ENCODE peak calls at places on chromosomes 2 and 18, in nine cellular contexts. One of them, this sample, is unnamed.

GRCh38 chr18:23968638-23969037 is 45.9 kb upstream of the TTC39C start:
- DNase-seq in AG04450: no peak
- DNase-seq in activated CD4-positive, alpha-beta T cell treated with anti-CD3 and anti-CD28 coated beads, Interleukin-2, amount 50 U/mL, for 1 hour: no peak
- DNase-seq in stimulated activated CD4-positive, alpha-beta T cell treated with anti-CD3 and anti-CD28 coated beads, Interleukin-4, amount 100 ng/mL, for 24 hours: no peak
- DNase-seq in fibroblast of lung: no peak
- DNase-seq in activated T-cell treated with anti-CD3 and anti-CD28 coated beads, Interleukin-2, amount 50 U/mL, for 72 hours: no peak
- DNase-seq in neural progenitor cell: no peak
- DNase-seq in neural crest cell: no peak
- DNase-seq in PC-9: no peak
- DNase-seq in this sample: no peak

GRCh38 chr18:10563886-10564285 is 38.1 kb downstream of the NAPG start:
- DNase-seq in AG04450: no peak
- DNase-seq in activated CD4-positive, alpha-beta T cell treated with anti-CD3 and anti-CD28 coated beads, Interleukin-2, amount 50 U/mL, for 1 hour: no peak
- DNase-seq in fibroblast of lung: no peak
- DNase-seq in stimulated activated CD4-positive, alpha-beta T cell treated with anti-CD3 and anti-CD28 coated beads, Interleukin-4, amount 100 ng/mL, for 24 hours: no peak
- DNase-seq in neural crest cell: no peak
- DNase-seq in neural progenitor cell: no peak
- DNase-seq in PC-9: no peak
- DNase-seq in activated T-cell treated with anti-CD3 and anti-CD28 coated beads, Interleukin-2, amount 50 U/mL, for 72 hours: no peak
- DNase-seq in this sample: no peak

GRCh38 chr2:130332271-130333073 is 10.2 kb upstream of the IMP4 start:
- DNase-seq in stimulated activated CD4-positive, alpha-beta T cell treated with anti-CD3 and anti-CD28 coated beads, Interleukin-4, amount 100 ng/mL, for 24 hours: peak
- DNase-seq in neural progenitor cell: peak
- DNase-seq in activated T-cell treated with anti-CD3 and anti-CD28 coated beads, Interleukin-2, amount 50 U/mL, for 72 hours: peak
- DNase-seq in PC-9: peak
- DNase-seq in activated CD4-positive, alpha-beta T cell treated with anti-CD3 and anti-CD28 coated beads, Interleukin-2, amount 50 U/mL, for 1 hour: peak
- DNase-seq in fibroblast of lung: peak
- DNase-seq in AG04450: no peak
- DNase-seq in neural crest cell: peak
- DNase-seq in this sample: peak

GRCh38 chr2:109080109-109080508 is 48.9 kb upstream of the SH3RF3 start:
- DNase-seq in activated CD4-positive, alpha-beta T cell treated with anti-CD3 and anti-CD28 coated beads, Interleukin-2, amount 50 U/mL, for 1 hour: no peak
- DNase-seq in PC-9: no peak
- DNase-seq in activated T-cell treated with anti-CD3 and anti-CD28 coated beads, Interleukin-2, amount 50 U/mL, for 72 hours: no peak
- DNase-seq in neural progenitor cell: no peak
- DNase-seq in AG04450: no peak
- DNase-seq in stimulated activated CD4-positive, alpha-beta T cell treated with anti-CD3 and anti-CD28 coated beads, Interleukin-4, amount 100 ng/mL, for 24 hours: no peak
- DNase-seq in fibroblast of lung: no peak
- DNase-seq in neural crest cell: no peak
- DNase-seq in this sample: no peak

GRCh38 chr18:34801769-34802168 is 91.7 kb downstream of the DTNA start:
- DNase-seq in activated CD4-positive, alpha-beta T cell treated with anti-CD3 and anti-CD28 coated beads, Interleukin-2, amount 50 U/mL, for 1 hour: no peak
- DNase-seq in AG04450: no peak
- DNase-seq in stimulated activated CD4-positive, alpha-beta T cell treated with anti-CD3 and anti-CD28 coated beads, Interleukin-4, amount 100 ng/mL, for 24 hours: peak
- DNase-seq in activated T-cell treated with anti-CD3 and anti-CD28 coated beads, Interleukin-2, amount 50 U/mL, for 72 hours: peak
- DNase-seq in neural crest cell: no peak
- DNase-seq in neural progenitor cell: no peak
- DNase-seq in PC-9: no peak
- DNase-seq in fibroblast of lung: peak
- DNase-seq in this sample: no peak

GRCh38 chr18:48264508-48264907 is 144.7 kb downstream of the ZBTB7C start:
- DNase-seq in neural progenitor cell: peak
- DNase-seq in AG04450: no peak
- DNase-seq in stimulated activated CD4-positive, alpha-beta T cell treated with anti-CD3 and anti-CD28 coated beads, Interleukin-4, amount 100 ng/mL, for 24 hours: no peak
- DNase-seq in activated T-cell treated with anti-CD3 and anti-CD28 coated beads, Interleukin-2, amount 50 U/mL, for 72 hours: no peak
- DNase-seq in PC-9: no peak
- DNase-seq in activated CD4-positive, alpha-beta T cell treated with anti-CD3 and anti-CD28 coated beads, Interleukin-2, amount 50 U/mL, for 1 hour: no peak
- DNase-seq in fibroblast of lung: no peak
- DNase-seq in neural crest cell: no peak
- DNase-seq in this sample: no peak

GRCh38 chr18:46917808-46918600 is 602 bp downstream of the KATNAL2 start:
- DNase-seq in stimulated activated CD4-positive, alpha-beta T cell treated with anti-CD3 and anti-CD28 coated beads, Interleukin-4, amount 100 ng/mL, for 24 hours: no peak
- DNase-seq in PC-9: no peak
- DNase-seq in activated T-cell treated with anti-CD3 and anti-CD28 coated beads, Interleukin-2, amount 50 U/mL, for 72 hours: peak
- DNase-seq in activated CD4-positive, alpha-beta T cell treated with anti-CD3 and anti-CD28 coated beads, Interleukin-2, amount 50 U/mL, for 1 hour: no peak
- DNase-seq in AG04450: no peak
- DNase-seq in neural crest cell: no peak
- DNase-seq in neural progenitor cell: peak
- DNase-seq in fibroblast of lung: peak
- DNase-seq in this sample: no peak

GRCh38 chr2:166614027-166614426 is 120.0 kb upstream of the SCN7A start:
- DNase-seq in AG04450: no peak
- DNase-seq in activated CD4-positive, alpha-beta T cell treated with anti-CD3 and anti-CD28 coated beads, Interleukin-2, amount 50 U/mL, for 1 hour: no peak
- DNase-seq in PC-9: no peak
- DNase-seq in fibroblast of lung: no peak
- DNase-seq in neural progenitor cell: peak
- DNase-seq in neural crest cell: no peak
- DNase-seq in activated T-cell treated with anti-CD3 and anti-CD28 coated beads, Interleukin-2, amount 50 U/mL, for 72 hours: no peak
- DNase-seq in stimulated activated CD4-positive, alpha-beta T cell treated with anti-CD3 and anti-CD28 coated beads, Interleukin-4, amount 100 ng/mL, for 24 hours: no peak
- DNase-seq in this sample: no peak

GRCh38 chr2:161625314-161625919 is 1.2 kb downstream of the SLC4A10 start:
- DNase-seq in fibroblast of lung: no peak
- DNase-seq in AG04450: no peak
- DNase-seq in neural progenitor cell: peak
- DNase-seq in neural crest cell: peak
- DNase-seq in activated T-cell treated with anti-CD3 and anti-CD28 coated beads, Interleukin-2, amount 50 U/mL, for 72 hours: peak
- DNase-seq in stimulated activated CD4-positive, alpha-beta T cell treated with anti-CD3 and anti-CD28 coated beads, Interleukin-4, amount 100 ng/mL, for 24 hours: no peak
- DNase-seq in PC-9: no peak
- DNase-seq in activated CD4-positive, alpha-beta T cell treated with anti-CD3 and anti-CD28 coated beads, Interleukin-2, amount 50 U/mL, for 1 hour: no peak
- DNase-seq in this sample: no peak

GRCh38 chr2:46842876-46843275 is 72.7 kb downstream of the MCFD2 start:
- DNase-seq in activated CD4-positive, alpha-beta T cell treated with anti-CD3 and anti-CD28 coated beads, Interleukin-2, amount 50 U/mL, for 1 hour: no peak
- DNase-seq in PC-9: no peak
- DNase-seq in AG04450: no peak
- DNase-seq in fibroblast of lung: no peak
- DNase-seq in activated T-cell treated with anti-CD3 and anti-CD28 coated beads, Interleukin-2, amount 50 U/mL, for 72 hours: no peak
- DNase-seq in neural crest cell: no peak
- DNase-seq in stimulated activated CD4-positive, alpha-beta T cell treated with anti-CD3 and anti-CD28 coated beads, Interleukin-4, amount 100 ng/mL, for 24 hours: no peak
- DNase-seq in neural progenitor cell: no peak
- DNase-seq in this sample: no peak

GRCh38 chr2:205869439-205869838 is 187.1 kb downstream of the NRP2 start:
- DNase-seq in activated CD4-positive, alpha-beta T cell treated with anti-CD3 and anti-CD28 coated beads, Interleukin-2, amount 50 U/mL, for 1 hour: no peak
- DNase-seq in activated T-cell treated with anti-CD3 and anti-CD28 coated beads, Interleukin-2, amount 50 U/mL, for 72 hours: no peak
- DNase-seq in fibroblast of lung: no peak
- DNase-seq in PC-9: no peak
- DNase-seq in stimulated activated CD4-positive, alpha-beta T cell treated with anti-CD3 and anti-CD28 coated beads, Interleukin-4, amount 100 ng/mL, for 24 hours: no peak
- DNase-seq in neural progenitor cell: no peak
- DNase-seq in neural crest cell: no peak
- DNase-seq in AG04450: no peak
- DNase-seq in this sample: no peak

GRCh38 chr2:201882353-201883095 is 76.2 kb downstream of the CDK15 start:
- DNase-seq in activated T-cell treated with anti-CD3 and anti-CD28 coated beads, Interleukin-2, amount 50 U/mL, for 72 hours: no peak
- DNase-seq in fibroblast of lung: peak
- DNase-seq in PC-9: no peak
- DNase-seq in activated CD4-positive, alpha-beta T cell treated with anti-CD3 and anti-CD28 coated beads, Interleukin-2, amount 50 U/mL, for 1 hour: no peak
- DNase-seq in stimulated activated CD4-positive, alpha-beta T cell treated with anti-CD3 and anti-CD28 coated beads, Interleukin-4, amount 100 ng/mL, for 24 hours: no peak
- DNase-seq in neural crest cell: no peak
- DNase-seq in neural progenitor cell: peak
- DNase-seq in AG04450: no peak
- DNase-seq in this sample: no peak

GRCh38 chr2:85644909-85645308 is 23.1 kb downstream of the SFTPB start:
- DNase-seq in fibroblast of lung: no peak
- DNase-seq in PC-9: no peak
- DNase-seq in stimulated activated CD4-positive, alpha-beta T cell treated with anti-CD3 and anti-CD28 coated beads, Interleukin-4, amount 100 ng/mL, for 24 hours: no peak
- DNase-seq in activated CD4-positive, alpha-beta T cell treated with anti-CD3 and anti-CD28 coated beads, Interleukin-2, amount 50 U/mL, for 1 hour: no peak
- DNase-seq in neural crest cell: no peak
- DNase-seq in neural progenitor cell: no peak
- DNase-seq in AG04450: no peak
- DNase-seq in activated T-cell treated with anti-CD3 and anti-CD28 coated beads, Interleukin-2, amount 50 U/mL, for 72 hours: no peak
- DNase-seq in this sample: no peak

GRCh38 chr2:105144941-105145300 is 96.6 kb upstream of the GPR45 start:
- DNase-seq in AG04450: no peak
- DNase-seq in neural crest cell: no peak
- DNase-seq in activated T-cell treated with anti-CD3 and anti-CD28 coated beads, Interleukin-2, amount 50 U/mL, for 72 hours: no peak
- DNase-seq in PC-9: no peak
- DNase-seq in activated CD4-positive, alpha-beta T cell treated with anti-CD3 and anti-CD28 coated beads, Interleukin-2, amount 50 U/mL, for 1 hour: no peak
- DNase-seq in stimulated activated CD4-positive, alpha-beta T cell treated with anti-CD3 and anti-CD28 coated beads, Interleukin-4, amount 100 ng/mL, for 24 hours: no peak
- DNase-seq in fibroblast of lung: no peak
- DNase-seq in neural progenitor cell: no peak
- DNase-seq in this sample: no peak